ENCODE peak calls at places on chromosomes 6 and 20, in six cellular contexts. E is GM04504; X is HT1080; V is activated T-helper 1 cell treated with Interleukin-2 at 50 U/mL for 16 hours; S is left ventricle myocardium superior; B is stimulated activated CD4-positive, alpha-beta T cell treated with anti-CD3 and anti-CD28 coated beads, Interleukin-4, amount 100 ng/mL, for 48 hours. L is an unnamed sample.

GRCh38 chr6:16698988-16699868 is 62.0 kb downstream of the ATXN1 start:
- DNase-seq in E (no peak), X (peak), V (no peak), S (no peak), B (no peak), L (peak)

GRCh38 chr20:8194721-8195120 is 62.7 kb downstream of the PLCB1 start:
- DNase-seq in E (peak), X (no peak), V (no peak), S (no peak), B (no peak), L (no peak)

GRCh38 chr6:142275146-142276006 is 26.4 kb upstream of the ADGRG6 start:
- DNase-seq in E (no peak), X (peak), V (no peak), S (no peak), B (no peak), L (no peak)

GRCh38 chr6:97470322-97470721 is 187.3 kb upstream of the MMS22L start:
- DNase-seq in E (no peak), X (no peak), V (no peak), S (no peak), B (no peak), L (no peak)

GRCh38 chr6:157198425-157199279 is 124.7 kb downstream of the TMEM242 start:
- DNase-seq in E (no peak), X (no peak), V (no peak), S (peak), B (no peak), L (peak)

GRCh38 chr20:56428388-56428787 is 16.3 kb downstream of the CASS4 start:
- DNase-seq in E (no peak), X (no peak), V (no peak), S (no peak), B (no peak), L (no peak)

GRCh38 chr6:44161997-44162338 is 3.3 kb downstream of the CAPN11 start:
- DNase-seq in E (peak), X (peak), V (no peak), S (no peak), B (no peak), L (peak)

GRCh38 chr6:131013495-131013894 is 49.5 kb downstream of the EPB41L2 start:
- DNase-seq in E (peak), X (peak), V (no peak), S (no peak), B (no peak), L (peak)

GRCh38 chr20:17808782-17809181 is 109.0 kb downstream of the BANF2 start:
- DNase-seq in E (no peak), X (no peak), V (no peak), S (no peak), B (no peak), L (no peak)

GRCh38 chr20:1460275-1460674 is 6.4 kb downstream of the NSFL1C start:
- DNase-seq in E (no peak), X (no peak), V (no peak), S (no peak), B (no peak), L (no peak)

GRCh38 chr6:39254999-39255535 is 25.8 kb upstream of the KCNK5 start:
- DNase-seq in E (no peak), X (no peak), V (no peak), S (no peak), B (no peak), L (no peak)

GRCh38 chr20:4401601-4402000 is 320.1 kb upstream of the PRND start:
- DNase-seq in E (peak), X (no peak), V (no peak), S (no peak), B (no peak), L (no peak)

GRCh38 chr6:154295733-154296132 is 60.9 kb downstream of the IPCEF1 start:
- DNase-seq in E (no peak), X (no peak), V (no peak), S (peak), B (no peak), L (no peak)